ENCODE peak calls at places on chromosomes 7 and 10, in five cellular contexts. J is HCT116, M is transverse colon, Y is H1, T is suprapubic skin. Q is an unnamed sample. For H3K4me1, the result is how much of the 10 kb centered on the place peaks cover.

GRCh38 chr7:112495820-112496462 is 15.2 kb downstream of the LSMEM1 start:
- DNase-seq in J (peak), M (peak), Y (no peak), T (no peak), Q (no peak)

GRCh38 chr10:71278691-71279588 is 40.1 kb upstream of the SLC29A3 start:
- DNase-seq in J (no peak), M (no peak), Y (no peak), T (no peak), Q (no peak)

GRCh38 chr7:111226800-111227199 is 135.9 kb downstream of the LRRN3 start:
- DNase-seq in J (no peak), M (no peak), Y (no peak), T (no peak), Q (no peak)

GRCh38 chr10:21130108-21130507 is 233.0 kb upstream of the NEBL start:
- DNase-seq in J (no peak), M (no peak), Y (no peak), T (no peak), Q (no peak)

GRCh38 chr7:100475549-100475948 is 3.5 kb downstream of the TSC22D4 start:
- DNase-seq in J (no peak), M (no peak), Y (no peak), T (no peak), Q (peak)

GRCh38 chr10:50614444-50615137 is 9.2 kb downstream of the SGMS1 start:
- DNase-seq in J (peak), M (no peak), Y (peak), T (no peak), Q (no peak)

GRCh38 chr10:22010973-22011408 is 7.5 kb upstream of the DNAJC1 start:
- DNase-seq in J (peak), M (no peak), Y (no peak), T (no peak), Q (no peak)

GRCh38 chr10:15813415-15813814 is 46.9 kb downstream of the MINDY3 start:
- DNase-seq in J (no peak), M (no peak), Y (no peak), T (no peak), Q (no peak)

GRCh38 chr10:74227697-74228424 is 76.8 kb downstream of the ADK start:
- DNase-seq in J (no peak), M (no peak), Y (no peak), T (no peak), Q (no peak)

GRCh38 chr7:93622036-93622714 is 47.7 kb upstream of the CALCR start:
- DNase-seq in J (peak), M (no peak), Y (no peak), T (no peak), Q (no peak)

GRCh38 chr10:118669020-118669766 is 73.7 kb upstream of the PRLHR start:
- DNase-seq in J (no peak), M (no peak), Y (no peak), T (peak), Q (no peak)

GRCh38 chr10:3421537-3422257 is 249.1 kb upstream of the PITRM1 start:
- DNase-seq in J (no peak), M (no peak), Y (no peak), T (peak), Q (no peak)

GRCh38 chr7:32587431-32587948 is 92.2 kb downstream of the AVL9 start:
- DNase-seq in J (no peak), M (no peak), Y (no peak), T (no peak), Q (peak)

GRCh38 chr7:83267141-83267631 is 104.5 kb upstream of the PCLO start:
- DNase-seq in J (no peak), M (no peak), Y (no peak), T (no peak), Q (no peak)

GRCh38 chr7:55081854-55082603 is 63.2 kb downstream of the EGFR start:
- DNase-seq in J (no peak), M (no peak), Y (no peak), T (no peak), Q (no peak)

GRCh38 chr10:49286686-49287085 is 12.3 kb upstream of the C10orf71 start:
- DNase-seq in J (no peak), M (no peak), Y (no peak), T (peak), Q (no peak)
- H3K4me1 ChIP-seq in J (under half), M (under half), Y (under half), T (under half), Q (under half)

DNA sequence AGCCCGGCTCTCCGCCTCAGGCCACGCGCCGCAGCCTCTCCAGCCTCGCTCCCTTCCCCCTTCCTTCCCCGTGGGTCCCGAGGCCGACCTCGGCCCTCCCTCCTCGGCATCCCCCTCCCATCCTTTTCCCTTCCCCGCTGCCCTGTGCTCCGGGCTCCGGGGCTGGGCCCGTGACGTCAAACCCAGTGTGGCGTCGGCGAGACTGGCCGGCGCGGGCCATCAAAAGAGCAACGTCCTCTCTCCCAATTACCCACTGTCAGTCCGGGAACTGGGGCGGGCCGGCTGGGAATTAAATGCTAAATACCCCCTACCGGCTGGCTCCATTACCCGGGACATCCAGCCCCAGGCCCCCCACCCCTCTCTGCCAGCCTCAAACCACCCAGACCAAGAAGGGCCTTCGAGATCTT is 2.6 kb upstream of the GATA3 start:
- DNase-seq in J (no peak), M (no peak), Y (no peak), T (no peak), Q (no peak)
- H3K4me3 ChIP-seq in J (no peak), M (no peak), Y (peak), T (peak), Q (peak)

GRCh38 chr7:152463714-152464311 is 28.0 kb upstream of the KMT2C start:
- DNase-seq in J (peak), M (peak), Y (peak), T (peak), Q (peak)
- TF ChIP-seq POLR2A in J (peak), M (no peak), Y (peak), T (peak), Q (no peak)

GRCh38 chr10:68132391-68132790 is 23.1 kb downstream of the MYPN start:
- DNase-seq in J (no peak), M (no peak), Y (no peak), T (no peak), Q (no peak)

GRCh38 chr10:68135922-68136718 is 26.8 kb downstream of the MYPN start:
- DNase-seq in J (peak), M (no peak), Y (no peak), T (no peak), Q (no peak)

GRCh38 chr10:68137174-68137573 is 27.9 kb downstream of the MYPN start:
- DNase-seq in J (no peak), M (no peak), Y (no peak), T (no peak), Q (no peak)

GRCh38 chr10:68135362-68135761 is 26.1 kb downstream of the MYPN start:
- DNase-seq in J (no peak), M (no peak), Y (no peak), T (no peak), Q (no peak)

GRCh38 chr10:68133553-68133952 is 24.3 kb downstream of the MYPN start:
- DNase-seq in J (no peak), M (no peak), Y (no peak), T (no peak), Q (peak)
- H3K4me1 ChIP-seq in J (under half), M (under half), Y (under half), T (under half), Q (under half)

GRCh38 chr10:62384447-62385081 is 10.4 kb downstream of the ZNF365 start:
- DNase-seq in J (peak), M (no peak), Y (no peak), T (no peak), Q (no peak)
- H3K4me3 ChIP-seq in J (no peak), M (no peak), Y (no peak), T (no peak), Q (no peak)

GRCh38 chr7:2403014-2403717 is at the start of gene CHST12:
- DNase-seq in J (peak), M (peak), Y (peak), T (peak), Q (peak)
- TF ChIP-seq POLR2A in J (no peak), M (no peak), Y (no peak), T (no peak), Q (no peak)

GRCh38 chr7:116495737-116496136 is 3.8 kb upstream of the CAV2 start:
- DNase-seq in J (no peak), M (no peak), Y (no peak), T (no peak), Q (no peak)

GRCh38 chr7:116492654-116493109 is 6.9 kb upstream of the CAV2 start:
- DNase-seq in J (no peak), M (no peak), Y (no peak), T (no peak), Q (no peak)

GRCh38 chr7:116494472-116494871 is 5.1 kb upstream of the CAV2 start:
- DNase-seq in J (no peak), M (no peak), Y (no peak), T (no peak), Q (no peak)

GRCh38 chr7:116490351-116490750 is 9.2 kb upstream of the CAV2 start:
- DNase-seq in J (no peak), M (no peak), Y (no peak), T (no peak), Q (no peak)

GRCh38 chr7:116491887-116492653 is 7.5 kb upstream of the CAV2 start:
- DNase-seq in J (no peak), M (no peak), Y (no peak), T (no peak), Q (no peak)
- H3K4me1 ChIP-seq in J (under half), M (under half), Y (under half), T (under half), Q (under half)

GRCh38 chr7:90119178-90119971 is 34.9 kb upstream of the STEAP1 start:
- DNase-seq in J (no peak), M (no peak), Y (peak), T (no peak), Q (peak)
- H3K4me3 ChIP-seq in J (no peak), M (peak), Y (peak), T (peak), Q (peak)